ENCODE peak calls at places on chromosomes 7 and 10, in five cellular contexts. T is AG09319, M is psoas muscle, I is upper lobe of right lung, Y is kidney epithelial cell. L is an unnamed sample.

GRCh38 chr10:77392236-77392721 is 245.3 kb downstream of the KCNMA1 start:
- DNase-seq in Y (no peak), I (no peak), M (no peak), T (no peak), L (no peak)

GRCh38 chr10:14487511-14487909 is 156.8 kb upstream of the FRMD4A start:
- DNase-seq in I (no peak), M (no peak), Y (no peak), T (no peak), L (no peak)

GRCh38 chr10:70561558-70561957 is 41.0 kb downstream of the PRF1 start:
- DNase-seq in T (no peak), I (no peak), Y (no peak), M (no peak), L (no peak)

GRCh38 chr10:100730739-100731602 is 14.4 kb upstream of the PAX2 start:
- DNase-seq in I (peak), Y (no peak), T (no peak), M (no peak), L (peak)

GRCh38 chr7:5284304-5285281 is 1.9 kb downstream of the SLC29A4 start:
- DNase-seq in Y (no peak), M (no peak), T (no peak), I (peak), L (no peak)

GRCh38 chr7:83162402-83163256 is at the start of gene PCLO:
- DNase-seq in I (peak), M (peak), T (no peak), Y (peak), L (no peak)

GRCh38 chr7:55369427-55369826 is 4.3 kb downstream of the LANCL2 start:
- DNase-seq in Y (peak), M (no peak), I (no peak), T (peak), L (no peak)

GRCh38 chr7:157458254-157458633 is 121.4 kb downstream of the DNAJB6 start:
- DNase-seq in Y (no peak), T (no peak), I (no peak), M (no peak), L (no peak)

GRCh38 chr10:13629116-13629515 is 42.4 kb downstream of the PRPF18 start:
- DNase-seq in M (no peak), T (no peak), I (no peak), Y (no peak), L (no peak)

GRCh38 chr7:151853896-151854807 is 22.8 kb downstream of the PRKAG2 start:
- DNase-seq in I (peak), Y (no peak), T (no peak), M (peak), L (no peak)

GRCh38 chr7:155252958-155253501 is 44.6 kb upstream of the INSIG1 start:
- DNase-seq in I (no peak), Y (no peak), T (no peak), M (no peak), L (no peak)

GRCh38 chr10:86698207-86698940 is 30.1 kb downstream of the LDB3 start:
- DNase-seq in T (no peak), I (no peak), M (peak), Y (no peak), L (no peak)

GRCh38 chr7:64045301-64046040 is at the start of gene ZNF727:
- DNase-seq in I (peak), T (no peak), M (peak), Y (no peak), L (no peak)

GRCh38 chr7:51645298-51645697 is 328.7 kb upstream of the COBL start:
- DNase-seq in M (no peak), Y (no peak), T (no peak), I (no peak), L (no peak)

GRCh38 chr10:3995302-3996210 is 210.5 kb upstream of the KLF6 start:
- DNase-seq in Y (peak), T (no peak), M (no peak), I (no peak), L (no peak)

GRCh38 chr7:111985802-111986201 is 220.4 kb downstream of the DOCK4 start:
- DNase-seq in M (no peak), T (no peak), I (no peak), Y (no peak), L (no peak)

GRCh38 chr7:19118896-19119301 is 1.5 kb upstream of the TWIST1 start:
- DNase-seq in T (no peak), Y (no peak), I (no peak), M (no peak), L (no peak)

GRCh38 chr7:17940302-17941170 is at the start of gene SNX13:
- DNase-seq in Y (peak), I (peak), M (peak), T (peak), L (peak)

GRCh38 chr10:96512997-96513685 is 585 bp downstream of the TLL2 start:
- DNase-seq in T (no peak), Y (no peak), I (no peak), M (no peak), L (no peak)

GRCh38 chr10:78856421-78856820 is 212.3 kb upstream of the ZMIZ1 start:
- DNase-seq in M (peak), I (no peak), T (no peak), Y (no peak), L (no peak)

GRCh38 chr7:134480202-134480601 is 21.3 kb upstream of the AKR1B1 start:
- DNase-seq in Y (no peak), I (no peak), T (no peak), M (no peak), L (no peak)

GRCh38 chr7:98110249-98111022 is 3.8 kb downstream of the LMTK2 start:
- DNase-seq in I (no peak), M (no peak), T (no peak), Y (no peak), L (no peak)

GRCh38 chr10:114310346-114310745 is 71.3 kb downstream of the VWA2 start:
- DNase-seq in I (no peak), Y (no peak), M (no peak), T (no peak), L (no peak)

GRCh38 chr7:70356324-70356797 is 758.1 kb downstream of the AUTS2 start:
- DNase-seq in M (no peak), T (no peak), Y (no peak), I (no peak), L (no peak)

GRCh38 chr7:102272075-102272916 is 14.4 kb upstream of the SH2B2 start:
- DNase-seq in Y (peak), M (peak), I (peak), T (peak), L (no peak)

GRCh38 chr10:4176500-4177281 is 391.7 kb upstream of the KLF6 start:
- DNase-seq in M (no peak), T (no peak), I (no peak), Y (no peak), L (no peak)

GRCh38 chr10:7296648-7297047 is 114.2 kb downstream of the SFMBT2 start:
- DNase-seq in M (no peak), I (no peak), Y (no peak), T (no peak), L (no peak)

GRCh38 chr7:1700536-1701333 is 30.7 kb downstream of the ELFN1 start:
- DNase-seq in Y (no peak), I (peak), M (no peak), T (no peak), L (no peak)

GRCh38 chr10:4344544-4344994 is 481.4 kb upstream of the AKR1E2 start:
- DNase-seq in T (peak), M (peak), Y (peak), I (peak), L (no peak)

GRCh38 chr10:79243211-79244067 is 103.8 kb upstream of the PPIF start:
- DNase-seq in T (no peak), Y (no peak), M (peak), I (peak), L (no peak)

GRCh38 chr7:80428161-80429054 is 83.5 kb downstream of the GNAT3 start:
- DNase-seq in Y (peak), M (no peak), T (no peak), I (no peak), L (no peak)

GRCh38 chr7:5177060-5177459 is 13.0 kb upstream of the WIPI2 start:
- DNase-seq in M (peak), I (peak), T (peak), Y (no peak), L (no peak)

GRCh38 chr7:131546583-131547111 is 9.8 kb downstream of the PODXL start:
- DNase-seq in M (no peak), T (no peak), I (no peak), Y (no peak), L (no peak)

GRCh38 chr7:7980134-7980533 is 11.5 kb downstream of the GLCCI1 start:
- DNase-seq in Y (no peak), I (no peak), T (no peak), M (no peak), L (no peak)

GRCh38 chr10:14959221-14960057 is at the start of gene MEIG1:
- DNase-seq in Y (peak), T (peak), I (peak), M (peak), L (peak)

GRCh38 chr7:601573-602340 is 82.1 kb upstream of the PDGFA start:
- DNase-seq in M (peak), T (no peak), I (peak), Y (no peak), L (peak)

DNA sequence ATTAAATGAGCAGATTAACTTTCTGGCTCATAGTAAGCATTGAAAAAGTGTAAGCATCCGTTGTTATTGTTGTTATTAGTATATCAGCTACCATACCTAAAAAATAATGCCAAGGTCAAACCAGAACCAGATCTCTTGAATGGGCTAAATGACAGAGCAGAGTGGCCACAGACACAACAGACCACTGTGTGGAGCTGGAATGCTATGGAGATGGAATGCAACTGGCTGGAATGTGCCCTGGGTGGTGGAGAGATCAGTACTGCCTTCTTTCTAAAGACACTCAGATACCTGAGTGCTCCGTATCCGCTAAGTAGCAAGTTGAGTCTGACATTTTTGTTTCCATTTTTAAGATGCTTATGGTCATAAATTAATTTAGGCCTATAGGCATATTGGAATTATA is 20.5 kb upstream of the DNAJB12 start:
- DNase-seq in I (no peak), Y (no peak), T (no peak), M (no peak), L (no peak)
- TF ChIP-seq CTCF in I (no peak), Y (no peak), T (no peak), M (no peak), L (no peak)

GRCh38 chr10:11042375-11042774 is 24.7 kb downstream of the CELF2 start:
- DNase-seq in M (no peak), Y (no peak), I (no peak), T (no peak), L (no peak)

GRCh38 chr10:11035318-11035920 is 17.7 kb downstream of the CELF2 start:
- DNase-seq in I (no peak), M (peak), Y (peak), T (peak), L (no peak)

GRCh38 chr10:11034762-11035161 is 17.1 kb downstream of the CELF2 start:
- DNase-seq in Y (no peak), T (no peak), M (no peak), I (no peak), L (no peak)

GRCh38 chr10:11036424-11037011 is 18.8 kb downstream of the CELF2 start:
- DNase-seq in I (no peak), Y (no peak), M (no peak), T (no peak), L (no peak)
- TF ChIP-seq CTCF in I (peak), Y (peak), M (peak), T (peak), L (peak)

GRCh38 chr7:129098409-129099084 is 43.6 kb upstream of the TNPO3 start:
- DNase-seq in Y (no peak), T (no peak), I (no peak), M (no peak), L (no peak)
- TF ChIP-seq CTCF in Y (no peak), T (no peak), I (no peak), M (no peak), L (no peak)

GRCh38 chr10:73263948-73264347 is 11.5 kb upstream of the MRPS16 start:
- DNase-seq in M (no peak), I (no peak), T (no peak), Y (no peak), L (no peak)
- TF ChIP-seq CTCF in M (peak), I (peak), T (peak), Y (peak), L (peak)

DNA sequence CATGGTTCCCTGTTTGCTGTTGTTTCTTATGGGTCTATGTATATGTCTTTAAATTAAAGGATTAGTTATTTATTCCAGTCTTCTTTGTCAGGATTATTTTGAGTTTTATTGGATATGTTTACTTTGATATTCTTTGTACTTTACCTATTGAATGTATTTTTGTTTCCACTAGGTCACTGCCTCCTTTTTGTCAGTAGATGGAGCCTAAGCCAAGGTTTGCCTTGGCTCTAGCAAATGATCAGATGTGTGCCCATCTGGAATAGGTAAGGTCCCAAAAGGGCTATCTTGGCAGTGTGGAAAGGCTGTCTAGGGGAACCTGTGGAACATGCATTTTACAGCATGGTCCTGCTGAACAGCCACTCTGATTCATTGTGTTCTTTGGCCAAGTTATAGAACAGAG is 337.3 kb upstream of the GHITM start:
- DNase-seq in I (no peak), T (no peak), M (no peak), Y (no peak), L (no peak)
- TF ChIP-seq CTCF in I (no peak), T (no peak), M (no peak), Y (no peak), L (no peak)

GRCh38 chr7:36154255-36155212 is 1.5 kb downstream of the EEPD1 start:
- DNase-seq in Y (no peak), I (no peak), T (no peak), M (peak), L (no peak)
- TF ChIP-seq CTCF in Y (no peak), I (no peak), T (no peak), M (peak), L (no peak)

L was measured in CD14-positive monocyte.